ENCODE peak calls at places on chromosomes 13 and 19, in six cellular contexts. J is fibroblast of mammary gland, N is hypothalamus, H is C1 segment of cervical spinal cord, Q is GM04504, X is DND-41. Z is an unnamed sample.

GRCh38 chr19:55353803-55354697 is 469 bp downstream of the COX6B2 start:
- DNase-seq in X (no peak), J (peak; percentile 21), N (no peak), Q (no peak), H (no peak), Z (peak; percentile 13)

GRCh38 chr13:105990256-105990958 is 545.1 kb downstream of the EFNB2 start:
- DNase-seq in J (peak; percentile 38), X (no peak), Q (no peak), N (no peak), H (no peak), Z (no peak)

GRCh38 chr13:68627377-68627776 is 1397.2 kb upstream of the PCDH9 start:
- DNase-seq in J (no peak), N (no peak), X (no peak), H (no peak), Q (no peak), Z (no peak)

GRCh38 chr19:29111581-29111980 is 101.4 kb downstream of the UQCRFS1 start:
- DNase-seq in N (no peak), X (no peak), Q (no peak), J (no peak), H (no peak), Z (no peak)

GRCh38 chr13:83024955-83025594 is 857.2 kb downstream of the SLITRK1 start:
- DNase-seq in X (no peak), Q (no peak), H (no peak), N (no peak), J (no peak), Z (no peak)

GRCh38 chr13:24627864-24628418 is 52.3 kb upstream of the ATP12A start:
- DNase-seq in X (no peak), J (no peak), N (no peak), Q (no peak), H (no peak), Z (no peak)

GRCh38 chr19:32168111-32168510 is 177.3 kb upstream of the ZNF507 start:
- DNase-seq in N (no peak), H (no peak), J (no peak), X (no peak), Q (no peak), Z (no peak)

GRCh38 chr19:799076-799881 is 2.0 kb downstream of the PTBP1 start:
- DNase-seq in Q (no peak), J (peak; percentile 53), H (no peak), X (peak; percentile 22), N (no peak), Z (no peak)

GRCh38 chr13:79522583-79522982 is 41.6 kb downstream of the NDFIP2 start:
- DNase-seq in H (no peak), X (peak; percentile 89), N (no peak), Q (no peak), J (peak; percentile 47), Z (peak; percentile 9)

GRCh38 chr13:106349080-106349841 is 186.2 kb downstream of the EFNB2 start:
- DNase-seq in J (peak; percentile 27), N (no peak), H (no peak), Q (no peak), X (no peak), Z (no peak)

GRCh38 chr19:4575267-4575793 is 15.8 kb upstream of the SEMA6B start:
- DNase-seq in J (peak; percentile 97), N (no peak), X (no peak), H (no peak), Q (peak; percentile 78), Z (no peak)

GRCh38 chr13:112761701-112762689 is 72.2 kb downstream of the ATP11A start:
- DNase-seq in Q (no peak), J (peak; percentile 62), X (no peak), H (no peak), N (no peak), Z (no peak)

GRCh38 chr13:27997904-27998522 is 9.5 kb upstream of the URAD start:
- DNase-seq in X (peak; percentile 54), N (no peak), H (no peak), Q (no peak), J (peak; percentile 23), Z (no peak)

GRCh38 chr13:104683789-104684188 is 1617.6 kb upstream of the SLC10A2 start:
- DNase-seq in N (no peak), J (no peak), Q (no peak), H (no peak), X (no peak), Z (no peak)

GRCh38 chr13:48142437-48142836 is 47.5 kb upstream of the MED4 start:
- DNase-seq in N (no peak), J (no peak), Q (no peak), X (no peak), H (no peak), Z (no peak)

GRCh38 chr13:80605007-80605406 is 264.1 kb upstream of the SPRY2 start:
- DNase-seq in X (no peak), J (no peak), N (no peak), H (no peak), Q (no peak), Z (no peak)

GRCh38 chr13:66940113-66940512 is 290.0 kb downstream of the PCDH9 start:
- DNase-seq in J (peak; percentile 6), Q (no peak), N (no peak), H (no peak), X (no peak), Z (no peak)

GRCh38 chr19:15181394-15181793 is 19.4 kb downstream of the NOTCH3 start:
- DNase-seq in X (no peak), N (no peak), H (no peak), Q (no peak), J (no peak), Z (no peak)

GRCh38 chr19:45322311-45322710 is 364 bp downstream of the CKM start:
- DNase-seq in N (no peak), X (peak; percentile 53), H (no peak), Q (no peak), J (no peak), Z (no peak)

GRCh38 chr19:39160889-39161672 is 35.5 kb downstream of the PAK4 start:
- DNase-seq in Q (no peak), J (peak; percentile 90), N (no peak), H (no peak), X (no peak), Z (no peak)